ENCODE peak calls at places on chromosomes 13 and 19, in six cellular contexts. A is NCI-H524 treated with DMSO at 0.1 percent for 48 hours, I is body of pancreas, D is adrenal gland, W is IMR-90, T is GM03348. N is an unnamed sample.

GRCh38 chr13:114046447-114046846 is 72.6 kb upstream of the C13orf46 start:
- DNase-seq in A (no peak), I (no peak), D (no peak), W (no peak), T (no peak), N (no peak)

GRCh38 chr13:76019421-76020044 is 383.4 kb downstream of the LMO7 start:
- DNase-seq in A (no peak), I (no peak), D (peak), W (no peak), T (no peak), N (no peak)

GRCh38 chr13:80654638-80655249 is 313.8 kb upstream of the SPRY2 start:
- DNase-seq in A (no peak), I (peak), D (peak), W (no peak), T (no peak), N (no peak)

GRCh38 chr13:40191186-40191980 is 475.1 kb downstream of the FOXO1 start:
- DNase-seq in A (no peak), I (no peak), D (no peak), W (no peak), T (no peak), N (no peak)

GRCh38 chr19:49946415-49946814 is 14.6 kb downstream of the SIGLEC11 start:
- DNase-seq in A (no peak), I (no peak), D (no peak), W (no peak), T (no peak), N (no peak)

GRCh38 chr13:99909836-99910619 is 61.5 kb downstream of the ZIC5 start:
- DNase-seq in A (no peak), I (peak), D (no peak), W (no peak), T (no peak), N (no peak)

GRCh38 chr19:48190288-48191284 is 20.1 kb downstream of the ZSWIM9 start:
- DNase-seq in A (peak), I (peak), D (peak), W (peak), T (peak), N (no peak)

GRCh38 chr13:100733261-100733660 is 58.7 kb upstream of the TMTC4 start:
- DNase-seq in A (no peak), I (no peak), D (no peak), W (no peak), T (no peak), N (no peak)

GRCh38 chr13:113949546-113949945 is 24.3 kb downstream of the C13orf46 start:
- DNase-seq in A (no peak), I (no peak), D (no peak), W (no peak), T (no peak), N (no peak)

GRCh38 chr13:99729745-99730144 is 228.5 kb downstream of the TM9SF2 start:
- DNase-seq in A (no peak), I (no peak), D (no peak), W (no peak), T (no peak), N (no peak)

GRCh38 chr19:50877338-50877737 is 4.1 kb downstream of the KLK2 start:
- DNase-seq in A (no peak), I (no peak), D (no peak), W (no peak), T (no peak), N (no peak)

GRCh38 chr13:105074756-105075155 is 1460.7 kb downstream of the EFNB2 start:
- DNase-seq in A (no peak), I (no peak), D (no peak), W (no peak), T (no peak), N (no peak)

GRCh38 chr13:93859666-93860065 is 619.8 kb downstream of the DCT start:
- DNase-seq in A (no peak), I (no peak), D (no peak), W (peak), T (no peak), N (no peak)

GRCh38 chr13:53121131-53121773 is 92.6 kb downstream of the OLFM4 start:
- DNase-seq in A (no peak), I (no peak), D (no peak), W (no peak), T (no peak), N (no peak)

GRCh38 chr19:38149597-38149996 is 74.4 kb downstream of the DPF1 start:
- DNase-seq in A (no peak), I (no peak), D (no peak), W (peak), T (no peak), N (no peak)

GRCh38 chr13:27036236-27036981 is 135.2 kb downstream of the USP12 start:
- DNase-seq in A (no peak), I (no peak), D (peak), W (no peak), T (peak), N (no peak)

N was measured in endothelial cell of umbilical vein.